ENCODE peak calls at places on chromosomes 6 and 20, in five cellular contexts. W is H7; I is CD8-positive, alpha-beta T cell; G is small intestine; H is A673. E is an unnamed sample. For H3K36me3, the result is how much of the 10 kb centered on the place peaks cover.

GRCh38 chr6:20845592-20845991 is 311.3 kb downstream of the CDKAL1 start:
- DNase-seq in W (no peak), I (no peak), G (no peak), H (no peak), E (no peak)

GRCh38 chr20:47274449-47275108 is 81.9 kb downstream of the ZMYND8 start:
- DNase-seq in W (no peak), I (no peak), G (no peak), H (peak), E (peak)

GRCh38 chr6:52155791-52156576 is 30.2 kb upstream of the IL17A start:
- DNase-seq in W (no peak), I (no peak), G (no peak), H (no peak), E (no peak)

GRCh38 chr6:166424431-166424830 is 41.7 kb upstream of the MPC1 start:
- DNase-seq in W (no peak), I (no peak), G (no peak), H (no peak), E (no peak)

GRCh38 chr6:88449770-88450169 is 283.6 kb upstream of the CNR1 start:
- DNase-seq in W (no peak), I (no peak), G (no peak), H (no peak), E (no peak)

GRCh38 chr20:59082981-59083380 is 40.4 kb upstream of the PRELID3B start:
- DNase-seq in W (no peak), I (no peak), G (no peak), H (no peak), E (peak)

GRCh38 chr6:35024601-35025054 is 116.5 kb downstream of the TCP11 start:
- DNase-seq in W (peak), I (no peak), G (peak), H (no peak), E (peak)

GRCh38 chr20:15742076-15742475 is 831.2 kb downstream of the KIF16B start:
- DNase-seq in W (no peak), I (no peak), G (no peak), H (no peak), E (no peak)

GRCh38 chr6:141726158-141726557 is 406.6 kb upstream of the GJE1 start:
- DNase-seq in W (no peak), I (no peak), G (no peak), H (peak), E (no peak)

GRCh38 chr6:137081997-137082396 is 37.2 kb upstream of the IL20RA start:
- DNase-seq in W (no peak), I (no peak), G (no peak), H (no peak), E (no peak)

GRCh38 chr6:41181566-41181965 is 18.6 kb upstream of the TREM2 start:
- DNase-seq in W (no peak), I (no peak), G (no peak), H (no peak), E (no peak)

GRCh38 chr20:37727247-37727956 is 33.6 kb downstream of the CTNNBL1 start:
- DNase-seq in W (peak), I (no peak), G (no peak), H (peak), E (no peak)

GRCh38 chr6:156575361-156575760 is 201.8 kb upstream of the ARID1B start:
- DNase-seq in W (no peak), I (no peak), G (no peak), H (no peak), E (no peak)

GRCh38 chr20:62697468-62697912 is 11.1 kb upstream of the NTSR1 start:
- DNase-seq in W (no peak), I (no peak), G (no peak), H (peak), E (no peak)

GRCh38 chr6:116986819-116987218 is 109.8 kb downstream of the RFX6 start:
- DNase-seq in W (no peak), I (no peak), G (no peak), H (no peak), E (no peak)

GRCh38 chr6:148999921-149000589 is 253.2 kb downstream of the UST start:
- DNase-seq in W (no peak), I (no peak), G (no peak), H (no peak), E (no peak)

GRCh38 chr20:23106271-23106851 is 20.2 kb upstream of the CD93 start:
- DNase-seq in W (no peak), I (no peak), G (no peak), H (no peak), E (no peak)

GRCh38 chr6:149334682-149335160 is 17.2 kb downstream of the TAB2 start:
- DNase-seq in W (no peak), I (no peak), G (no peak), H (no peak), E (peak)

GRCh38 chr6:48917233-48917632 is 545.8 kb downstream of the MMUT start:
- DNase-seq in W (peak), I (no peak), G (no peak), H (no peak), E (no peak)

GRCh38 chr6:16392010-16392409 is 153.6 kb downstream of the GMPR start:
- DNase-seq in W (no peak), I (no peak), G (no peak), H (no peak), E (no peak)

DNA sequence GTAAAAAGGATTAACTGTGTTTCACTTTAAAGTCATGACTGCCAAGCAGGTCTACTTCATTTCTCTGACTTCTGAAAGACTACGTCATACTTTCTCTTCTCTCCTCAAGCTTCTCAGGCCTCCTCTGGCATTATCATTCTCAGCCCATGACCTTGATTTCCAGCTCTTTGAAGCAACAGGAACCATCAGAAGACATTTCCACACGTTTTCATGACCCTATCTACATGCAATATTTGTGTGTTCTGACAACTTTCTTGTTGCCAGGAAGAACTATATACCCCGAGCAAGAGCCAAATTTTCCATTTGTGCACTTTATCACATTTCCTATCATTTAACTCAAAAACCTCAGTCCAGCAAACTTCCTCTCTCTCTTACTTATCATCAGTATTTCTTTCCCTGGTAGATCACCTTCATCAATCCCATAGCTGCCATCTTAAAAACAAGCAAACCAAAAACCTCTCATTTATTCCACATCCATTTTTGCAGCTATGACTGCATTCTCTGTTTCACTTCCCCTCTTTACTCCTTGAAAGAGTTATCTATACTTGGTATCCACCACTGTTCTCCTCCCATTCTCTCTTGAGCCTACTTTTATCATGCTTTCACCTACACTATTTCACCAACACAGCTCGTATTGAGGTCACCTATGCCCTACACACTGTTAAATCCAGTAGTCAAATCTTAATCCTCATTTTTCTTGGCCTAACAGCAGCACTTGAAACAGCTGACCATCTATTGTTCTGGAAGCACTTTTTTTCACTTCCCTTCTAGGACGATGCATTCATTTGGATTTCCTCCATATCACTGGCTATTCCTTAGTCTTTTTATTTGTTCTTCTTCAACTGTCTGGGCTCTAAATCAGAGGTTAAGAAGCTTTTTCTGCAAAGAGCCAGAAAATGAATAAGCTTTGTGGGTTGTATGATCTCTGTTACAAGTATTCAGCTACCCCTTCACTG is 47.1 kb downstream of the STX7 start:
- DNase-seq in W (no peak), I (no peak), G (no peak), H (no peak), E (no peak)
- H3K36me3 ChIP-seq in W (under half), I (under half), G (under half), H (under half), E (under half)

GRCh38 chr20:63706852-63707557 is 771 bp downstream of the ARFRP1 start:
- DNase-seq in W (peak), I (peak), G (peak), H (peak), E (peak)
- H3K36me3 ChIP-seq in W (under half), I (under half), G (under half), H (half or more), E (under half)

GRCh38 chr6:167872538-167873210 is 46.0 kb downstream of the AFDN start:
- DNase-seq in W (no peak), I (no peak), G (no peak), H (no peak), E (no peak)
- H3K36me3 ChIP-seq in W (under half), I (under half), G (under half), H (under half), E (under half)

DNA sequence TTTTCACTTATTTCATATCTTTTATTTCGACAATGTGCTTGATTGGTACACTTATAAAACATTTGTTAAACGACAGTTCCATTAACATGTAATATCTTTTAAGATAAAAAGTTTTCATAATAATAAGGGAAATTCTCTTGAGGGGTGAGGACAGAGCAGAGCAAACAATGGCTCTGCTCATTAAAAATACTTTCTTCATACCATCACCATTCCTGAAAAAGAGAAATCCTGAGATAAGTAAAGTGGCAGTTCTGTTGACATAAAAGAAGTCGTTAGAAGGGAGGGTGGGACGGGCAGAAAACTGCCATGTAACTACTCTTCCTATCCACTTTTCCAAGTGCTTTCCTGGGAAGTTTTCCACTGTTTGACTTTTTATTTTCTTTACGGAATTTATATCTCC is 193.6 kb upstream of the CEP162 start:
- DNase-seq in W (no peak), I (no peak), G (no peak), H (no peak), E (no peak)
- H3K36me3 ChIP-seq in W (under half), I (under half), G (under half), H (under half), E (under half)

GRCh38 chr20:50130995-50131394 is 18.0 kb upstream of the UBE2V1 start:
- DNase-seq in W (peak), I (no peak), G (no peak), H (no peak), E (no peak)
- H3K36me3 ChIP-seq in W (under half), I (half or more), G (under half), H (under half), E (half or more)

GRCh38 chr6:17831135-17831534 is 124.4 kb upstream of the NUP153 start:
- DNase-seq in W (no peak), I (no peak), G (no peak), H (no peak), E (no peak)
- H3K36me3 ChIP-seq in W (under half), I (under half), G (under half), H (under half), E (half or more)

DNA sequence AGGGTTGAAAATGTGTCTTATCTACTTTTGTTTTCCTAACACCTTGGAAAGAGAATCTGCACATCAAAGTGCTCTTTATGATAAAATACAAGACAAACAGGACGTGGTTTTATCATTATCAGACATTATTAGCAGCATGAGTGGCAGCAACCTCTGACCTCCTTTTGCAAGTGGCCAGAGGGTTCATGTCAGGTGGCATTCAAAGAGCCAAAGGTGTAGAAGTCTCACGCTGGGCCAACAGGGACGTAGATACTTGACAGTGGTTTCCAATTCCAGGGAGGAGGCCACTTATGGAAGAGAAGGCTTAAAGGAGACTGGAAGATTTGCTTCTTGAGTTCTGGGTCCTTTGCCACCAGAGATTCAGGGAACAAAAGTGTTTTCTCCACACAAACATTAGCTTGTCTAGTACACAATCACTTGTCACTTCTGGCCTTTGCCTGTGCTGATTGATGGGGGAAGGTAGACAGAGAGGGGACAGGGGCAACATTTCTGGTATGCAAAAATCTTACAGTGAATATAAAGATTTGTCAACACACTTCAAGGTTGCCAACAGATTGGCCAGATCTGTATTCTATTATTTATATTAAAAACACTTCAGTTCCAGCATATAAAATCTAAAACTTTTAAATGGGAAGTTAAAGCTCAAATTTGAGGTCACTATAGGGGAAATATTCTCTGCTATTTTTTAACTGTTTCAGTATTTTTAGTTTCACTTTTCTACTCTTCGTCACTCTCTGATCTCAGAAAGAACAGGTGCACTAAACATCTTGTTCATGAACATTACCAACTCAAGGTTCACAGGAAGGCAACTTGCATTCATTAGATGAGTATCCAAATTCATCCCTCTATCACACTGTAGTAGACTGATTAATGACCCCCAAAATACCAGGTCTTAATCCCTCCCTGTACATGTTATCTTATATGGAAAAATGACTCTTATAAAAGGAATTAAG is 52.1 kb upstream of the FBXO30 start:
- DNase-seq in W (no peak), I (no peak), G (peak), H (no peak), E (peak)
- H3K36me3 ChIP-seq in W (under half), I (under half), G (under half), H (under half), E (under half)

GRCh38 chr6:30200551-30201281 is 12.5 kb downstream of the TRIM26 start:
- DNase-seq in W (no peak), I (no peak), G (peak), H (no peak), E (peak)
- H3K36me3 ChIP-seq in W (under half), I (under half), G (under half), H (under half), E (under half)

GRCh38 chr6:44111434-44112417 is 15.5 kb downstream of the MRPL14 start:
- DNase-seq in W (no peak), I (no peak), G (peak), H (no peak), E (no peak)
- H3K36me3 ChIP-seq in W (under half), I (under half), G (under half), H (half or more), E (half or more)

GRCh38 chr20:35653893-35654292 is 10.8 kb downstream of the CPNE1 start:
- DNase-seq in W (no peak), I (no peak), G (no peak), H (no peak), E (peak)

GRCh38 chr20:35652641-35653429 is 11.9 kb downstream of the CPNE1 start:
- DNase-seq in W (no peak), I (no peak), G (no peak), H (no peak), E (no peak)

GRCh38 chr20:35650632-35651031 is 14.1 kb downstream of the CPNE1 start:
- DNase-seq in W (no peak), I (no peak), G (no peak), H (no peak), E (no peak)

GRCh38 chr20:35654415-35654814 is 10.3 kb downstream of the CPNE1 start:
- DNase-seq in W (no peak), I (no peak), G (no peak), H (no peak), E (no peak)

GRCh38 chr20:35653430-35653734 is 11.3 kb downstream of the CPNE1 start:
- DNase-seq in W (no peak), I (no peak), G (no peak), H (no peak), E (no peak)
- H3K36me3 ChIP-seq in W (under half), I (under half), G (under half), H (half or more), E (under half)

E was measured in osteoblast.